ENCODE peak calls at places on chromosomes 1 and 21, in four cellular contexts. S is GM20000, L is AG10803, Q is GM12864. A is an unnamed sample.

GRCh38 chr1:104387716-104388508 is 638.2 kb downstream of the AMY1C start:
- DNase-seq in L (no peak), Q (no peak), S (no peak), A (no peak)

GRCh38 chr1:1033731-1034437 is 14.0 kb downstream of the AGRN start:
- DNase-seq in L (no peak), S (no peak), Q (no peak), A (no peak)

GRCh38 chr1:116346943-116347673 is 25.9 kb upstream of the ATP1A1 start:
- DNase-seq in Q (no peak), L (no peak), S (no peak), A (no peak)

GRCh38 chr1:160127865-160128523 is 12.4 kb downstream of the ATP1A2 start:
- DNase-seq in S (no peak), L (peak; percentile 58), Q (no peak), A (no peak)

GRCh38 chr1:89462250-89462649 is 62.4 kb upstream of the LRRC8B start:
- DNase-seq in L (no peak), Q (no peak), S (no peak), A (no peak)

GRCh38 chr1:115771847-115772457 is 3.4 kb upstream of the CASQ2 start:
- DNase-seq in Q (peak; percentile 29), L (peak; percentile 86), S (peak; percentile 72), A (peak; percentile 68)

GRCh38 chr21:37546949-37547614 is 180.5 kb downstream of the DYRK1A start:
- DNase-seq in S (no peak), Q (no peak), L (peak; percentile 42), A (no peak)

GRCh38 chr1:41466146-41466545 is 18.3 kb downstream of the EDN2 start:
- DNase-seq in S (no peak), L (no peak), Q (no peak), A (no peak)

GRCh38 chr1:192604979-192605620 is 29.5 kb downstream of the RGS1 start:
- DNase-seq in Q (no peak), S (no peak), L (no peak), A (no peak)

GRCh38 chr1:3664700-3665375 is 12.5 kb downstream of the TP73 start:
- DNase-seq in L (no peak), S (no peak), Q (no peak), A (no peak)

GRCh38 chr1:245754463-245754961 is 599.7 kb downstream of the KIF26B start:
- DNase-seq in L (no peak), S (no peak), Q (no peak), A (no peak)

GRCh38 chr1:14968251-14968812 is 185.2 kb upstream of the TMEM51 start:
- DNase-seq in S (no peak), L (peak; percentile 96), Q (no peak), A (no peak)

GRCh38 chr1:46445773-46446256 is 43.8 kb upstream of the DMBX1 start:
- DNase-seq in S (no peak), L (no peak), Q (no peak), A (no peak)

GRCh38 chr1:109935451-109935900 is 24.8 kb downstream of the CSF1 start:
- DNase-seq in S (no peak), Q (no peak), L (no peak), A (no peak)

GRCh38 chr1:67752306-67752705 is 67.3 kb downstream of the GADD45A start:
- DNase-seq in L (peak; percentile 29), Q (no peak), S (no peak), A (no peak)

GRCh38 chr21:16476056-16476850 is 746.5 kb downstream of the USP25 start:
- DNase-seq in Q (no peak), S (no peak), L (no peak), A (no peak)

GRCh38 chr1:175783126-175783722 is 39.8 kb upstream of the TNR start:
- DNase-seq in L (peak; percentile 9), S (no peak), Q (no peak), A (no peak)

GRCh38 chr1:8408151-8408839 is 90.4 kb downstream of the SLC45A1 start:
- DNase-seq in Q (no peak), S (no peak), L (peak; percentile 90), A (no peak)

GRCh38 chr1:234889643-234890042 is 239.0 kb downstream of the TOMM20 start:
- DNase-seq in Q (no peak), S (no peak), L (no peak), A (no peak)